ENCODE peak calls at places on chromosomes 6 and 20, in eight cellular contexts. One of them, this sample, is unnamed.

GRCh38 chr6:16420715-16421461 is 182.5 kb downstream of the GMPR start:
- DNase-seq in dorsolateral prefrontal cortex: no peak
- DNase-seq in cerebellar cortex: no peak
- DNase-seq in Kasumi-1: no peak
- DNase-seq in IMR-90: peak; percentile 83
- DNase-seq in T1000: no peak
- DNase-seq in CD4-positive, alpha-beta T cell: no peak
- DNase-seq in BJ: peak; percentile 96
- DNase-seq in this sample: peak; percentile 55

GRCh38 chr6:31945507-31946369 is at the start of gene CFB:
- DNase-seq in CD4-positive, alpha-beta T cell: no peak
- DNase-seq in BJ: no peak
- DNase-seq in dorsolateral prefrontal cortex: no peak
- DNase-seq in IMR-90: peak; percentile 86
- DNase-seq in cerebellar cortex: no peak
- DNase-seq in Kasumi-1: no peak
- DNase-seq in T1000: peak; percentile 20
- DNase-seq in this sample: no peak

GRCh38 chr6:42380208-42380979 is 71.3 kb downstream of the TRERF1 start:
- DNase-seq in T1000: no peak
- DNase-seq in CD4-positive, alpha-beta T cell: no peak
- DNase-seq in Kasumi-1: no peak
- DNase-seq in IMR-90: no peak
- DNase-seq in cerebellar cortex: no peak
- DNase-seq in BJ: no peak
- DNase-seq in dorsolateral prefrontal cortex: no peak
- DNase-seq in this sample: no peak

GRCh38 chr20:376750-377149 is 3.8 kb upstream of the TRIB3 start:
- DNase-seq in Kasumi-1: no peak
- DNase-seq in BJ: no peak
- DNase-seq in cerebellar cortex: no peak
- DNase-seq in T1000: no peak
- DNase-seq in IMR-90: no peak
- DNase-seq in CD4-positive, alpha-beta T cell: no peak
- DNase-seq in dorsolateral prefrontal cortex: no peak
- DNase-seq in this sample: no peak

GRCh38 chr6:10449751-10450150 is 34.9 kb upstream of the TFAP2A start:
- DNase-seq in Kasumi-1: no peak
- DNase-seq in cerebellar cortex: no peak
- DNase-seq in T1000: no peak
- DNase-seq in IMR-90: no peak
- DNase-seq in BJ: no peak
- DNase-seq in CD4-positive, alpha-beta T cell: no peak
- DNase-seq in dorsolateral prefrontal cortex: no peak
- DNase-seq in this sample: no peak

GRCh38 chr20:45359069-45359405 is 3.9 kb upstream of the SYS1 start:
- DNase-seq in BJ: no peak
- DNase-seq in T1000: no peak
- DNase-seq in cerebellar cortex: no peak
- DNase-seq in IMR-90: peak; percentile 44
- DNase-seq in Kasumi-1: no peak
- DNase-seq in dorsolateral prefrontal cortex: no peak
- DNase-seq in CD4-positive, alpha-beta T cell: no peak
- DNase-seq in this sample: no peak

GRCh38 chr20:12594410-12595130 is 414.2 kb upstream of the SPTLC3 start:
- DNase-seq in T1000: no peak
- DNase-seq in dorsolateral prefrontal cortex: no peak
- DNase-seq in BJ: no peak
- DNase-seq in Kasumi-1: no peak
- DNase-seq in cerebellar cortex: peak; percentile 1
- DNase-seq in IMR-90: no peak
- DNase-seq in CD4-positive, alpha-beta T cell: no peak
- DNase-seq in this sample: peak; percentile 9

GRCh38 chr6:2831392-2831791 is 10.3 kb downstream of the SERPINB1 start:
- DNase-seq in dorsolateral prefrontal cortex: no peak
- DNase-seq in T1000: no peak
- DNase-seq in cerebellar cortex: no peak
- DNase-seq in BJ: no peak
- DNase-seq in Kasumi-1: peak; percentile 19
- DNase-seq in IMR-90: no peak
- DNase-seq in CD4-positive, alpha-beta T cell: no peak
- DNase-seq in this sample: no peak

GRCh38 chr20:32605167-32605656 is 20.1 kb upstream of the NOL4L start:
- DNase-seq in BJ: no peak
- DNase-seq in CD4-positive, alpha-beta T cell: no peak
- DNase-seq in dorsolateral prefrontal cortex: no peak
- DNase-seq in T1000: no peak
- DNase-seq in cerebellar cortex: no peak
- DNase-seq in Kasumi-1: no peak
- DNase-seq in IMR-90: peak; percentile 65
- DNase-seq in this sample: peak; percentile 58

GRCh38 chr20:20439602-20440001 is 71.7 kb downstream of the INSM1 start:
- DNase-seq in dorsolateral prefrontal cortex: no peak
- DNase-seq in cerebellar cortex: no peak
- DNase-seq in BJ: no peak
- DNase-seq in IMR-90: no peak
- DNase-seq in CD4-positive, alpha-beta T cell: no peak
- DNase-seq in T1000: no peak
- DNase-seq in Kasumi-1: no peak
- DNase-seq in this sample: no peak

GRCh38 chr6:38138374-38138773 is 318.8 kb downstream of the ZFAND3 start:
- DNase-seq in Kasumi-1: no peak
- DNase-seq in BJ: no peak
- DNase-seq in T1000: no peak
- DNase-seq in cerebellar cortex: no peak
- DNase-seq in IMR-90: no peak
- DNase-seq in CD4-positive, alpha-beta T cell: no peak
- DNase-seq in dorsolateral prefrontal cortex: no peak
- DNase-seq in this sample: no peak

GRCh38 chr6:97160280-97160679 is 122.7 kb downstream of the MMS22L start:
- DNase-seq in BJ: no peak
- DNase-seq in IMR-90: peak; percentile 4
- DNase-seq in CD4-positive, alpha-beta T cell: no peak
- DNase-seq in dorsolateral prefrontal cortex: no peak
- DNase-seq in T1000: no peak
- DNase-seq in Kasumi-1: no peak
- DNase-seq in cerebellar cortex: no peak
- DNase-seq in this sample: no peak

GRCh38 chr6:99349620-99350141 is at the start of gene FAXC:
- DNase-seq in BJ: no peak
- DNase-seq in T1000: peak; percentile 29
- DNase-seq in Kasumi-1: no peak
- DNase-seq in dorsolateral prefrontal cortex: peak; percentile 40
- DNase-seq in CD4-positive, alpha-beta T cell: no peak
- DNase-seq in IMR-90: peak; percentile 14
- DNase-seq in cerebellar cortex: peak; percentile 70
- DNase-seq in this sample: no peak

GRCh38 chr6:89916136-89916920 is 22.1 kb downstream of the GJA10 start:
- DNase-seq in dorsolateral prefrontal cortex: no peak
- DNase-seq in cerebellar cortex: no peak
- DNase-seq in Kasumi-1: no peak
- DNase-seq in IMR-90: no peak
- DNase-seq in T1000: no peak
- DNase-seq in CD4-positive, alpha-beta T cell: no peak
- DNase-seq in BJ: no peak
- DNase-seq in this sample: no peak

GRCh38 chr6:111920581-111920980 is 47.3 kb upstream of the FYN start:
- DNase-seq in CD4-positive, alpha-beta T cell: no peak
- DNase-seq in BJ: no peak
- DNase-seq in cerebellar cortex: no peak
- DNase-seq in IMR-90: no peak
- DNase-seq in dorsolateral prefrontal cortex: no peak
- DNase-seq in T1000: no peak
- DNase-seq in Kasumi-1: no peak
- DNase-seq in this sample: no peak

GRCh38 chr20:4469910-4470309 is 251.8 kb upstream of the PRND start:
- DNase-seq in CD4-positive, alpha-beta T cell: no peak
- DNase-seq in dorsolateral prefrontal cortex: no peak
- DNase-seq in cerebellar cortex: no peak
- DNase-seq in IMR-90: no peak
- DNase-seq in BJ: no peak
- DNase-seq in Kasumi-1: no peak
- DNase-seq in T1000: no peak
- DNase-seq in this sample: no peak

This sample was measured in pons.